ENCODE peak calls at places on chromosomes 5 and 9, in nine cellular contexts. P is suprapubic skin, V is GM12878, M is adrenal gland, R is Peyer's patch, I is body of pancreas, N is IMR-90, Z is tibial nerve, X is uterus. G is an unnamed sample. For H3K27me3, the result is how much of the 10 kb centered on the place peaks cover.

GRCh38 chr9:90883661-90884060 is 82.0 kb downstream of the SYK start:
- DNase-seq in P (no peak), V (no peak), M (no peak), R (no peak), I (no peak), N (no peak), Z (no peak), X (no peak), G (no peak)

GRCh38 chr9:121182976-121183375 is 18.7 kb downstream of the RAB14 start:
- DNase-seq in P (no peak), V (no peak), M (no peak), R (no peak), I (no peak), N (no peak), Z (no peak), X (no peak), G (no peak)

GRCh38 chr9:75464726-75465125 is 376.4 kb downstream of the OSTF1 start:
- DNase-seq in P (no peak), V (no peak), M (no peak), R (no peak), I (no peak), N (no peak), Z (no peak), X (no peak), G (no peak)

GRCh38 chr5:120457839-120458507 is 6.1 kb upstream of the PRR16 start:
- DNase-seq in P (peak), V (peak), M (peak), R (peak), I (peak), N (peak), Z (peak), X (peak), G (peak)

GRCh38 chr5:143191720-143192119 is 211.8 kb downstream of the NR3C1 start:
- DNase-seq in P (no peak), V (no peak), M (no peak), R (no peak), I (no peak), N (no peak), Z (no peak), X (no peak), G (no peak)

GRCh38 chr9:126916909-126917308 is 2.3 kb downstream of the RALGPS1 start:
- DNase-seq in P (no peak), V (no peak), M (no peak), R (no peak), I (no peak), N (no peak), Z (no peak), X (no peak), G (no peak)

GRCh38 chr5:128376577-128376976 is 161.5 kb downstream of the FBN2 start:
- DNase-seq in P (no peak), V (no peak), M (no peak), R (no peak), I (no peak), N (no peak), Z (no peak), X (no peak), G (no peak)

GRCh38 chr5:11619339-11620028 is 284.8 kb downstream of the CTNND2 start:
- DNase-seq in P (no peak), V (no peak), M (no peak), R (no peak), I (no peak), N (no peak), Z (no peak), X (no peak), G (no peak)

GRCh38 chr5:180527659-180528058 is 33.5 kb downstream of the CNOT6 start:
- DNase-seq in P (no peak), V (no peak), M (no peak), R (no peak), I (no peak), N (no peak), Z (no peak), X (no peak), G (no peak)

GRCh38 chr9:104795857-104796256 is 31.9 kb downstream of the NIPSNAP3B start:
- DNase-seq in P (no peak), V (no peak), M (no peak), R (no peak), I (no peak), N (no peak), Z (no peak), X (no peak), G (no peak)

GRCh38 chr9:72930828-72931227 is 22.0 kb downstream of the ALDH1A1 start:
- DNase-seq in P (no peak), V (no peak), M (no peak), R (no peak), I (no peak), N (no peak), Z (no peak), X (no peak), G (no peak)

GRCh38 chr5:32805966-32806626 is 95.0 kb downstream of the NPR3 start:
- DNase-seq in P (no peak), V (no peak), M (no peak), R (no peak), I (no peak), N (peak), Z (peak), X (no peak), G (no peak)

GRCh38 chr9:137499416-137499815 is 40.3 kb upstream of the NSMF start:
- DNase-seq in P (no peak), V (no peak), M (no peak), R (no peak), I (no peak), N (no peak), Z (no peak), X (no peak), G (no peak)

GRCh38 chr9:16316911-16317817 is 553.3 kb downstream of the BNC2 start:
- DNase-seq in P (peak), V (no peak), M (peak), R (peak), I (no peak), N (no peak), Z (no peak), X (no peak), G (no peak)

DNA sequence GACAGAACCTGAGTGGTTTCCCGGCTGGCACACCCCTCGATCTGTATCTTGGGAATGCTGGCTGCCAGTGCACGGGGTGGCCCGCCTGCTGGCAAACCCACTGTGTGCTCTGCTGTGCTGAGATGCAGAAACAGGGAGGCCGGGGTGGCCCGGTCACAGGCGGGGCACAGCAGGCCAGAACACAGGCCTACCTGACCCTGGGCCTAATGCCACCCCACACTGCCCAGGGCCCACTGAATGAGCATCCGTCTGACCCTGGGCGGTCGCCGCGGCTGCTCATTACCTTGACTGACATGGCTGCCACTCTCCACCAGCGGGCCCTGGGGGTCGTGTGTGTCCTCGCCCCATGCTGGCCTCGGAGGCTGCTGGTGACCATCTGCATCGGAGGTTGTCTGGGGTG is 14.2 kb upstream of the QSOX2 start:
- DNase-seq in P (no peak), V (no peak), M (no peak), R (no peak), I (no peak), N (no peak), Z (no peak), X (no peak), G (no peak)
- H3K27ac ChIP-seq in P (no peak), V (no peak), M (no peak), R (no peak), I (no peak), N (no peak), Z (no peak), X (no peak), G (no peak)

DNA sequence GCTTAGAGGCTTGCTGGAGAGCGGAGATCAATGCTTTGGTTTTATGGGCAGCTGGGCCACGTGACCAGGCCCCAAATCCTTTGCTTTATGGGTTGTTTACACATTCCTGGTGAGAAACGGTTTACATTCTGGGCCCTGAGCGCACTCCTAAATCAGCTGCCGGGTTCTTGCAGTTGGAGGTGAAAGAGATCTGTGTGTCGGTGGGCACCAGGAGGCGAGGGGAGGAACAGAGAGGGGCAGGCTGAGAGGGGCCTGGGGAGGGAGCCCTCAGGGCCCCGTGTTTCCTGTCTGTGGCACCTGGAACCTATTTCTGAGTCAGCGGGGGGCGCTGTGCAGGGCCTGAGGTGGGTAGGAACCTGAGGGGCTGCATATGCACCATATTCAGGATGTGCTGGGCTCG is 63.5 kb upstream of the HAND1 start:
- DNase-seq in P (no peak), V (no peak), M (no peak), R (no peak), I (no peak), N (no peak), Z (no peak), X (no peak), G (no peak)
- H3K27me3 ChIP-seq in P (under half), V (under half), M (under half), R (under half), I (under half), N (under half), Z (under half), X (under half), G (under half)

DNA sequence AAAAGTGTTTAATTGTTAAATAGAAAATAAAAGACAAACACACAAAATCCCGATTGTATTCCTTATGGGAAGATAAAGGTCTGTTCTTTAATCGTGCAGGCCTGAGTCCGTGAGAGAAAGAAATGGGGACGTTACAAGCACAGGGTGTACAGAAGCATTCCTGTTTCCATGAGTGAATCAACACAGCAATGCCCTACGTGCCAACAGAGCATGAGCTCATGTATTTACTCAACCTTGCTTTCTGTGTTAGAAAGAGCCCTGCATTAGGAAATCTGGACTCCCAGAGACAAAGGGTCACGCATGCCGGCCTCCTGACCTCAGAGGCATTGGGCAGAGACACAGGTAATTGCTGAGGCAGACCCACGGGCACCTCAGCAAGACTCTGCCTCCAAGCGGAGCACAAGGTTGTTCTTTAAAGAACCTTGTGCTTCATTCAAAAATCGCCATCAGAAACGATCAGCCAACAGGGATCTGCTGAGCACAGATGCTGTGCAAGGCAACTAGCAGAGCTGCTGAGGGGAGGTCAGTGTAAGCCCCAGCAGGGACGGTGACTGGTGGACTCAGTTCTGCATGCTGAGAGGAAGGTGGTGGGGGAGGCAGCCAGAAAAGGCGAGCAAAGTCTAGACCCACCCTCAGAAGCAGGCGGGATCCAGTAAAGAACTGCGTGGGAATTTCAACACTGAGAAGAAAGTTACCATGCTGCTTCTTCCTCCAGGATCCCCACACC is 101.0 kb downstream of the TLE1 start:
- DNase-seq in P (no peak), V (no peak), M (peak), R (peak), I (peak), N (peak), Z (peak), X (no peak), G (no peak)
- TF ChIP-seq POLR2A in P (no peak), V (no peak), M (peak), R (no peak), I (peak), N (no peak), Z (no peak), X (no peak), G (no peak)

GRCh38 chr9:127973169-127974001 is 7.4 kb downstream of the EEIG1 start:
- DNase-seq in P (no peak), V (no peak), M (peak), R (peak), I (peak), N (no peak), Z (no peak), X (no peak), G (peak)

GRCh38 chr9:127971357-127972315 is 9.2 kb downstream of the EEIG1 start:
- DNase-seq in P (no peak), V (no peak), M (peak), R (no peak), I (peak), N (no peak), Z (no peak), X (no peak), G (peak)

GRCh38 chr9:127974002-127974768 is 6.6 kb downstream of the EEIG1 start:
- DNase-seq in P (no peak), V (no peak), M (peak), R (no peak), I (peak), N (no peak), Z (no peak), X (no peak), G (no peak)

GRCh38 chr9:127970401-127971313 is 10.1 kb downstream of the EEIG1 start:
- DNase-seq in P (no peak), V (peak), M (peak), R (peak), I (no peak), N (no peak), Z (no peak), X (no peak), G (peak)

DNA sequence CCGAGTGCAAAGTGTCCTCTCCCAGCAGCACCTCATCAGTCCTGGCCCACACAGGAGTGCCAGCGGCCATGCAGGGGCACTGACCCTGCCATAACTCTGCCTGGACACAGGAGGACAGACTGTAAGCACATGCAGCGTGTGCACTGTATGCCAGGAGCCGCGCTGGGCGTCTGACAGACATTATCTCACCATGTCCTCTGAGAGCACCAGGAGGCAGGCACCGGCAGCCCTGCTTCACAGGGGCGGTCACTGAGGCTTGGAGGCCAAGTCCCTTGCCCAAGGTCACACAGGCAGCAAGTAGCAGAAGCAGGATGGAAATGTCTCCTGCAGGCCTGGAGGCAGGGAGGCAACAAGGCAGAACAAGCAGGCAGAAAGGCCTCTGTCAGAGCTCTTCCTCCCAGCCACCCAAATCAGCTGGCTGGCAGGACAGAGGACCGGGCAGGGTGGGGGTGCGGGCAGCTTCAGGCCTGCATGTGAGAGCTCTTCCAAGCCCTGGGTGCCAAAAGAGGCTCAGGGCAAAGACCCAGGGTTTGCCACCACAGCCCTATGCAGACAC is 8.4 kb downstream of the EEIG1 start:
- DNase-seq in P (no peak), V (no peak), M (peak), R (no peak), I (peak), N (no peak), Z (no peak), X (no peak), G (peak)
- H3K27ac ChIP-seq in P (peak), V (peak), M (peak), R (peak), I (peak), N (no peak), Z (peak), X (peak), G (peak)

DNA sequence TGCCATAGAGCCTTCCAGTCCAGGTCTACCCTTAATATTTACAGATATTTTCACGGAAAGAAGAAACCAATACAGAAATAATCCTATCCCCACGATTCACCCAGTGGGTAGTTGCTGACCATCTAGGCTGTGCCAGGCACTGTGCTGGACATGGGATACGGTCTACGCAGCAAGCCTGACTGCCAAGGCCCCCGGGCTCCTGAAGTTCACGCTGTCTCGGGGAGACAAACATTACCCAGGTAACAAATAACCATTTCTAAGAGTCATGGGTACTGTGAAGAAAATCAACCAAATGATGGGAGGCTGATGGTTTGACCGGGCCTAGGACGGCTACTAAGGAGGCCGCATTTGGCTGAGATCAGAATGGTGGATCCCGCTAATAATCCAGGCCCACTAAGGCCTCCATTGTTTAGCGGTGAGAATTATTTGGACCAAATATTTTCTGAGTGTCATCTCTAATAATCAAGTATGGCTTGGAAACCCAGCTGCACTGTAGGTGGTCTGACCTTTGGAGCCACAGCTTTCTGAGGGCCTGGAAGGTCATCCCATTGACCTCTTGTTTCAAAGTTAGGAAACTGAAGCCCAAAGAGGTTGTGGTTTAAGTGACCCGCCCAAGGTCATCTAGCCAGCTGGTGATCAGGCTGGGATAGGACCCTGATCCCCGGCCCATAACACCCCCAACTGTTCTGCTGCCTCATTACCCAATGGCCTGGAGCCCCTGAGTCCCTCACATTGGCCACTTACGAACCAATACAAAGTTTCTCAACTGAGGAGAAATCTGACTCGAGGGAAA is 82.4 kb downstream of the AK8 start:
- DNase-seq in P (no peak), V (no peak), M (peak), R (no peak), I (no peak), N (no peak), Z (peak), X (no peak), G (no peak)
- H3K27me3 ChIP-seq in P (under half), V (under half), M (under half), R (under half), I (under half), N (under half), Z (under half), X (under half), G (under half)